ENCODE peak calls at places on chromosome 11, in seven cellular contexts. Q, V, N, D, F, B and T are unnamed samples.

GRCh38 chr11:76805206-76805913 is 22.2 kb downstream of the TSKU start:
- DNase-seq in D (no peak), F (no peak), B (no peak), V (no peak), N (no peak), Q (peak), T (no peak)

GRCh38 chr11:12090761-12091261 is 19.6 kb upstream of the MICAL2 start:
- DNase-seq in Q (no peak), V (no peak), N (no peak), F (no peak), D (no peak), B (no peak), T (no peak)

GRCh38 chr11:126352934-126353801 is 2.3 kb upstream of the ST3GAL4 start:
- DNase-seq in V (no peak), D (no peak), N (no peak), F (no peak), Q (no peak), B (no peak), T (no peak)

GRCh38 chr11:103901656-103902055 is 134.8 kb upstream of the DDI1 start:
- DNase-seq in V (no peak), F (no peak), N (no peak), D (no peak), B (no peak), Q (no peak), T (no peak)

GRCh38 chr11:18063131-18063530 is 17.1 kb upstream of the TPH1 start:
- DNase-seq in B (no peak), V (no peak), Q (no peak), F (no peak), D (no peak), N (no peak), T (no peak)

GRCh38 chr11:64720640-64721358 is 2.2 kb downstream of the NRXN2 start:
- DNase-seq in V (no peak), F (no peak), N (no peak), D (no peak), B (no peak), Q (no peak), T (no peak)

GRCh38 chr11:73380321-73380720 is 4.1 kb downstream of the RELT start:
- DNase-seq in F (no peak), Q (no peak), N (no peak), B (no peak), V (no peak), D (no peak), T (no peak)

GRCh38 chr11:69650832-69651344 is 9.9 kb downstream of the CCND1 start:
- DNase-seq in Q (no peak), F (no peak), N (no peak), D (no peak), V (no peak), B (no peak), T (no peak)

GRCh38 chr11:32315121-32315520 is 120.2 kb downstream of the WT1 start:
- DNase-seq in B (no peak), F (no peak), D (no peak), V (no peak), N (no peak), Q (no peak), T (no peak)

GRCh38 chr11:62505784-62506145 is 40.8 kb downstream of the AHNAK start:
- DNase-seq in F (no peak), V (no peak), D (no peak), N (no peak), B (no peak), Q (no peak), T (no peak)

GRCh38 chr11:98029832-98030231 is 990.9 kb upstream of the CNTN5 start:
- DNase-seq in B (no peak), V (no peak), Q (no peak), N (no peak), F (no peak), D (no peak), T (no peak)

GRCh38 chr11:58227956-58228615 is 632 bp downstream of the OR10Q1 start:
- DNase-seq in F (no peak), Q (no peak), D (no peak), N (no peak), B (no peak), V (no peak), T (no peak)

GRCh38 chr11:124761301-124762021 is 629 bp downstream of the ESAM start:
- DNase-seq in B (peak), V (no peak), F (no peak), N (no peak), Q (no peak), D (no peak), T (no peak)

GRCh38 chr11:66951135-66951534 is 7.0 kb downstream of the PC start:
- DNase-seq in F (no peak), B (no peak), D (no peak), N (no peak), Q (no peak), V (no peak), T (no peak)

GRCh38 chr11:6219359-6219758 is 14.0 kb downstream of the C11orf42 start:
- DNase-seq in N (no peak), Q (no peak), F (no peak), B (peak), V (no peak), D (no peak), T (no peak)

GRCh38 chr11:71140206-71140919 is 112.0 kb downstream of the SHANK2 start:
- DNase-seq in N (no peak), D (no peak), B (no peak), Q (no peak), V (no peak), F (no peak), T (no peak)

GRCh38 chr11:62108017-62108750 is 15.6 kb upstream of the INCENP start:
- DNase-seq in V (peak), N (no peak), B (peak), Q (no peak), D (no peak), F (no peak), T (peak)

GRCh38 chr11:73270855-73271477 is 1.2 kb upstream of the P2RY6 start:
- DNase-seq in N (no peak), D (no peak), F (no peak), V (no peak), Q (no peak), B (no peak), T (no peak)

GRCh38 chr11:35494966-35495365 is 30.4 kb downstream of the PAMR1 start:
- DNase-seq in F (no peak), V (no peak), Q (no peak), D (no peak), N (no peak), B (no peak), T (no peak)

GRCh38 chr11:114040706-114041211 is 18.8 kb upstream of the ZBTB16 start:
- DNase-seq in Q (no peak), F (no peak), V (no peak), N (no peak), B (no peak), D (no peak), T (no peak)

GRCh38 chr11:60860943-60861342 is 5.2 kb upstream of the PTGDR2 start:
- DNase-seq in B (no peak), N (no peak), V (no peak), Q (no peak), D (no peak), F (no peak), T (no peak)